ENCODE peak calls at places on chromosomes 5 and 9, in nine cellular contexts. P is ELR; X is non-pigmented ciliary epithelial cell; F is fibroblast of pulmonary artery; C is HL-60; J is activated B cell treated with CpG ODN at 0.5 μM for 24 hours; V is EH; L is CD8-positive, alpha-beta T cell; Y is GM13977. D is an unnamed sample.

GRCh38 chr9:27491164-27491563 is 32.9 kb upstream of the IFNK start:
- DNase-seq in L (no peak), J (no peak), F (peak; percentile 35), C (peak; percentile 2), P (peak; percentile 3), V (no peak), Y (no peak), X (no peak), D (no peak)

GRCh38 chr9:28853487-28853886 is 1280.2 kb upstream of the C9orf72 start:
- DNase-seq in X (no peak), J (no peak), Y (no peak), L (no peak), P (no peak), V (no peak), F (no peak), C (no peak), D (no peak)

GRCh38 chr5:133290669-133291235 is 238.9 kb downstream of the HSPA4 start:
- DNase-seq in X (no peak), F (no peak), J (no peak), V (no peak), L (no peak), P (no peak), Y (no peak), C (no peak), D (no peak)

GRCh38 chr5:142740474-142740873 is 29.7 kb upstream of the ARHGAP26 start:
- DNase-seq in J (no peak), X (no peak), C (no peak), P (no peak), L (no peak), F (no peak), V (no peak), Y (no peak), D (no peak)

GRCh38 chr5:150078802-150079654 is 7.3 kb downstream of the CSF1R start:
- DNase-seq in V (peak; percentile 25), Y (no peak), L (peak; percentile 4), X (no peak), P (no peak), F (no peak), J (no peak), C (no peak), D (no peak)

GRCh38 chr9:136558373-136558772 is 12.5 kb upstream of the NOTCH1 start:
- DNase-seq in C (peak; percentile 85), Y (no peak), J (no peak), F (no peak), V (no peak), P (no peak), L (no peak), X (no peak), D (no peak)

GRCh38 chr5:176573564-176574296 is 24.6 kb downstream of the CDHR2 start:
- DNase-seq in V (peak; percentile 57), L (peak; percentile 83), F (peak; percentile 51), C (peak; percentile 54), P (peak; percentile 62), J (peak; percentile 75), Y (peak; percentile 92), X (peak; percentile 5), D (no peak)

GRCh38 chr5:171155621-171156020 is 153.4 kb upstream of the TLX3 start:
- DNase-seq in J (no peak), F (peak; percentile 44), V (peak; percentile 70), L (no peak), P (peak; percentile 86), X (peak; percentile 42), Y (no peak), C (no peak), D (no peak)

GRCh38 chr9:71911908-71912325 is 478 bp downstream of the C9orf85 start:
- DNase-seq in L (no peak), Y (no peak), C (no peak), J (no peak), V (peak; percentile 74), F (peak; percentile 62), X (no peak), P (no peak), D (no peak)

GRCh38 chr5:65209341-65209740 is 272.4 kb downstream of the ADAMTS6 start:
- DNase-seq in P (peak; percentile 97), V (peak; percentile 94), J (no peak), Y (no peak), L (no peak), C (no peak), F (peak; percentile 86), X (peak; percentile 92), D (no peak)

D was measured in SIG-M5.